ENCODE peak calls at places on chromosomes 1 and 21, in seven cellular contexts. P, V, G, S, F, M and N are unnamed samples.

GRCh38 chr1:230291731-230292620 is 134.2 kb downstream of the PGBD5 start:
- DNase-seq in M (no peak), G (no peak), F (no peak), S (no peak), P (no peak), V (no peak), N (no peak)

GRCh38 chr21:34762761-34763160 is 94.0 kb downstream of the CLIC6 start:
- DNase-seq in S (peak), P (no peak), G (peak), V (peak), F (peak), M (peak), N (peak)

GRCh38 chr1:12140676-12141532 is 25.9 kb upstream of the TNFRSF1B start:
- DNase-seq in S (no peak), P (no peak), M (no peak), G (no peak), V (no peak), F (no peak), N (no peak)

GRCh38 chr1:246117066-246117791 is 389.9 kb downstream of the SMYD3 start:
- DNase-seq in G (peak), V (peak), F (no peak), S (peak), M (peak), P (no peak), N (no peak)

GRCh38 chr1:41794031-41794430 is 124.7 kb downstream of the HIVEP3 start:
- DNase-seq in P (no peak), V (no peak), G (no peak), F (no peak), M (no peak), S (no peak), N (no peak)

GRCh38 chr1:27632387-27633297 is 2.3 kb downstream of the FGR start:
- DNase-seq in F (no peak), S (no peak), V (no peak), G (no peak), P (peak), M (no peak), N (peak)

GRCh38 chr1:53470155-53470554 is 11.0 kb downstream of the DMRTB1 start:
- DNase-seq in F (peak), S (peak), V (peak), P (no peak), M (no peak), G (peak), N (peak)

GRCh38 chr1:97623220-97623619 is 297.6 kb downstream of the DPYD start:
- DNase-seq in S (no peak), V (no peak), F (no peak), M (no peak), G (no peak), P (no peak), N (no peak)

GRCh38 chr1:218341325-218341724 is 3.8 kb upstream of the TGFB2 start:
- DNase-seq in S (no peak), F (no peak), M (no peak), V (no peak), P (no peak), G (no peak), N (no peak)

GRCh38 chr1:70202173-70202758 is 3.1 kb downstream of the LRRC40 start:
- DNase-seq in M (no peak), G (no peak), F (no peak), V (no peak), S (no peak), P (no peak), N (no peak)

GRCh38 chr1:17545354-17545753 is 5.9 kb downstream of the ARHGEF10L start:
- DNase-seq in M (no peak), G (peak), S (peak), V (peak), P (no peak), F (no peak), N (peak)

GRCh38 chr21:30577766-30578165 is 12.4 kb downstream of the KRTAP22-2 start:
- DNase-seq in M (no peak), S (no peak), V (no peak), F (no peak), P (no peak), G (no peak), N (no peak)

GRCh38 chr1:31099283-31100063 is 34.0 kb upstream of the PUM1 start:
- DNase-seq in F (no peak), G (no peak), M (no peak), V (no peak), P (no peak), S (no peak), N (no peak)